ENCODE peak calls at places on chromosomes 16 and 17, in five cellular contexts. I, P, B, A and U are unnamed samples.

GRCh38 chr17:72119963-72120877 is 600 bp upstream of the SOX9 start:
- DNase-seq in I (no peak), P (peak), B (peak), A (peak), U (no peak)

GRCh38 chr17:77802811-77803220 is 155.7 kb upstream of the TNRC6C start:
- DNase-seq in I (no peak), P (no peak), B (no peak), A (no peak), U (no peak)

GRCh38 chr16:84738255-84739038 is 38.6 kb downstream of the USP10 start:
- DNase-seq in I (peak), P (peak), B (peak), A (peak), U (peak)

GRCh38 chr17:15351925-15352324 is 10.5 kb upstream of the TEKT3 start:
- DNase-seq in I (no peak), P (no peak), B (no peak), A (no peak), U (no peak)

GRCh38 chr17:6108382-6108781 is 38.2 kb downstream of the WSCD1 start:
- DNase-seq in I (no peak), P (no peak), B (no peak), A (no peak), U (no peak)

GRCh38 chr16:11240636-11241473 is 15.1 kb downstream of the SOCS1 start:
- DNase-seq in I (no peak), P (peak), B (no peak), A (no peak), U (no peak)

GRCh38 chr16:82738699-82739098 is 111.9 kb downstream of the CDH13 start:
- DNase-seq in I (no peak), P (no peak), B (no peak), A (no peak), U (peak)

GRCh38 chr16:80198265-80198994 is 342.4 kb upstream of the DYNLRB2 start:
- DNase-seq in I (no peak), P (no peak), B (no peak), A (no peak), U (no peak)

DNA sequence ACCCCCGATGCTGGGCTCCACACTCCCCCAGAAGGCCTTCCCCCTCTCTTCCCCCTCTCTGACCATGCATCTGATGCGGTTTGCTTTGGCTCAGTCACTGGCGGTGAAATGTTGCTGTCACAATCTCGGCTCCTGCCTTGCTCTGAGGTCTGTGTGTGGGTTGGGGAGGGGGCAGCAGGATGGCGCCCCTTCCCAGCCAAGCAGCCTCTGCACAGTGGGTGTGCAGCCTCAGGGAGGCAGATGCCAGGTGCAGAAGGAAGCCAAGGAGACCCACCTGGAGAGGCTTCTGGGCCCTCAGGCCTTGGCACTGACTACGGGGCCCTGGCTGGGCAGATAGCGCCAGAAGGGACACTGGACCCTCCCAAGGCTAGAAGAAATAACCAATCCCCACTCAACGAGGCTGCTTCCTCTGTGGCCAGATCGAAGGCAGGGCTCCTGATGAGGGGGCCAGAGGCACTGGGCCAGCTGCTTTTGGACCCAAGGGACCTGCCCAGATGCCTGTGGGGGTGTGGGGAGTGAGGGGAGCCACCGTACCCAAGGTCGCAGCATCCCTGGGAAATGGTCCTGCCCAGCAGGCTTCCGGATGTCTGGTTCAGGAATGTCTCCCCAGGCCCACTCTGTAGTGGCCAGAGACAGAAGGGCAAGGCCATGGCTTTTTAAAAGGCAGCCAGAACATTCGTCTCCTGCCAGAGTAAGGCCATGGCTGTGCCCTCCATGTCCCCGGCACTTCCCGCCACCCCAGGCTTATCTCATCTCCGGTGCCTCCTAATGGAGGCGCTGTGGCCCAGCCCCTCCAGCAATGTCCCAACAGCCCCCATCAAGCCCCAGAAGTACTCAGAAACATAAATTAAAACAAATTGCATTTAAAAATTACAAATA is 43.4 kb upstream of the SLC38A10 start:
- DNase-seq in I (no peak), P (no peak), B (no peak), A (no peak), U (no peak)
- TF ChIP-seq CTCF in I (no peak), P (no peak), B (no peak), A (no peak), U (no peak)

GRCh38 chr17:74806334-74806733 is 30.2 kb upstream of the NAT9 start:
- DNase-seq in I (no peak), P (no peak), B (no peak), A (no peak), U (no peak)
- TF ChIP-seq CTCF in I (no peak), P (no peak), B (no peak), A (no peak), U (no peak)

DNA sequence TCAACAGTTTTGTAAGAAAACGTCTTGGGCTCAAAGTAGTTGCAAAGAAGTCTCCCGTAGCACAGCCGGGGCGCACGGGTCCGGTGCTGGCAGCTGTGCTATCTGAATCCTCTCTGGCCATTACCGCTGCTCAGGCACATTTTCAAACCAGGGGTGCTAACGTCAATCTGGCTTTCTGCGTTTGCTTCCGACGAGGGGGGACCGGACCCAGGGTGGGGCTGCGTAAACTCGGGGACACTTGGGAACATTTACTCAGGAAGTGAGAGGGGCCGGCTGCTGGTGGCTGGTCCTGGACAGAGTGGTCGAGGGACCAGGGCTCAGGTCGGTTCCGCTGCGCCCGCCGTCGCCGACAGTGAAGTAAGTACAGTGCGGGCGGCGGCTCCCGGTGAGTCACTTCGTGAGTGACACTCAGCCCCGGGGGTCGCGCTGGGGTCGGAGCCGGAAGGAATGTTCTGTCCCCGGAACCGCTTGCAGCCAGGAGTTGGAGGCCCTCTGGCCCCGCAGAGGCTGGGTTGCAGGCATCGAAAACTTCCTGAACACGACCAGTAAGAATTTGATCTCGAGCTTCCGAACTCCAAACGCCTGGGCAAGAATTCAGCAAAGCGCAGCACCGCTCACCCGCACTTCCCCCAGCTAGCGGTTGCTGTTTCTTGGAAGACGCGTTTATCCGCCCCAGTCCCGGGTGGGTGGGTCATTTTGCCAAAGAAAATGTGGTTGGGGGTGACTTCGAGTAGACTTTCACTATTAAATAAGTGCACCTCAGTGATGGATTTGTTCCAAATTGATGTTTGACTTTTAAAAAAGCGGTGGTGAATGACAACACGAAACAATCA is 1.4 kb upstream of the HS3ST3B1 start:
- DNase-seq in I (no peak), P (no peak), B (peak), A (no peak), U (no peak)
- TF ChIP-seq CTCF in I (no peak), P (no peak), B (no peak), A (no peak), U (no peak)

DNA sequence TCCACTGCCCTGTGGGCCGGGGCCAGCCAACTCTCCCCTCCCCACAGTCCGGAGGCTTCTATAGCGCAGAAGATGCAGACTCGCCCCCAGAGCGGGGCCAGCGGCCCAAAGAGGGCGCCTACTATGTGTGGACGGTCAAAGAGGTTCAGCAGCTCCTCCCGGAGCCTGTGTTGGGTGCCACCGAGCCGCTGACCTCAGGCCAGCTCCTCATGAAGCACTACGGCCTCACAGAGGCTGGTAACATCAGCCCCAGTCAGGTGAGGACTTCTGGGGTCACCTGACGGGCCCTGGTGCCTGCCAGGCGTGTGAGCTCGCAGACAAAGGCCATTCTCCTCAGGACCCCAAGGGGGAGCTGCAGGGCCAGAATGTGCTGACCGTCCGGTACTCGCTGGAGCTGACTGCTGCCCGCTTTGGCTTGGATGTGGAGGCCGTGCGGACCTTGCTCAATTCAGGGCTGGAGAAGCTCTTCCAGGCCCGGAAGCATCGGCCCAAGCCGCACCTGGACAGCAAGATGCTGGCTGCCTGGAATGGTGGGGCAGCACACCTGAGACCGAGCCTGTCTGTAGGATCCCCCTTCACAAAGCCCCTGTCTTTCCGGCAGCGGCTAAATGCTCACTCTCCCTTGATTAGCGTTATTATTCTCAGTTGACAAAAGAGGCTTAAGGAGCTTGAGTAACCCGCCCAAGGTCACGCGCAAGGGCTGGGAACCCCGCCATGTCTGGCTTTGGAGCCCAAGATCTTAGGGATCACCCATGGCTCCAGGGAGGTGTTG is 3.9 kb downstream of the SPATA20 start:
- DNase-seq in I (no peak), P (peak), B (peak), A (no peak), U (peak)
- TF ChIP-seq CTCF in I (no peak), P (peak), B (peak), A (peak), U (peak)

DNA sequence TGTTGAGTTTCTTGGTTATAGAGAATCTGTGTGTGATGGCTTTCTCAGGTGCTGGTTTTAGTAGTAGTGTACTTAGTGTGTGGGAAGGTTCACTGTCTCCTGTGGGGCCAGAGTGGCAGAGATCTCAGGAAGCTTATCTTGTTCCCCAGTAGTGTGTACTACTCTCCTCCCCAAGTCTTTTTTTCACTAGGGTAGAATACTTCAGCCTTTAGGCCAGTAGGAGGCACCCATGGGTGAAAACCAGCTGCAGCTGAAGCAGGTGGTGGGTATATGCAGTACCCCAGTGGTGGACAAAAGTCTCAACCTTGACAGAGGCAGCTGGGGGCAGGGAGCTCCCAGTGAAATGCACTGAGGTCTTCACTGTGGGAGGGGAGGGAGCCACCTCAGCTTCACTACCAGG is 109.9 kb downstream of the PHKB start:
- DNase-seq in I (no peak), P (no peak), B (no peak), A (no peak), U (peak)
- TF ChIP-seq CTCF in I (no peak), P (no peak), B (no peak), A (no peak), U (no peak)

DNA sequence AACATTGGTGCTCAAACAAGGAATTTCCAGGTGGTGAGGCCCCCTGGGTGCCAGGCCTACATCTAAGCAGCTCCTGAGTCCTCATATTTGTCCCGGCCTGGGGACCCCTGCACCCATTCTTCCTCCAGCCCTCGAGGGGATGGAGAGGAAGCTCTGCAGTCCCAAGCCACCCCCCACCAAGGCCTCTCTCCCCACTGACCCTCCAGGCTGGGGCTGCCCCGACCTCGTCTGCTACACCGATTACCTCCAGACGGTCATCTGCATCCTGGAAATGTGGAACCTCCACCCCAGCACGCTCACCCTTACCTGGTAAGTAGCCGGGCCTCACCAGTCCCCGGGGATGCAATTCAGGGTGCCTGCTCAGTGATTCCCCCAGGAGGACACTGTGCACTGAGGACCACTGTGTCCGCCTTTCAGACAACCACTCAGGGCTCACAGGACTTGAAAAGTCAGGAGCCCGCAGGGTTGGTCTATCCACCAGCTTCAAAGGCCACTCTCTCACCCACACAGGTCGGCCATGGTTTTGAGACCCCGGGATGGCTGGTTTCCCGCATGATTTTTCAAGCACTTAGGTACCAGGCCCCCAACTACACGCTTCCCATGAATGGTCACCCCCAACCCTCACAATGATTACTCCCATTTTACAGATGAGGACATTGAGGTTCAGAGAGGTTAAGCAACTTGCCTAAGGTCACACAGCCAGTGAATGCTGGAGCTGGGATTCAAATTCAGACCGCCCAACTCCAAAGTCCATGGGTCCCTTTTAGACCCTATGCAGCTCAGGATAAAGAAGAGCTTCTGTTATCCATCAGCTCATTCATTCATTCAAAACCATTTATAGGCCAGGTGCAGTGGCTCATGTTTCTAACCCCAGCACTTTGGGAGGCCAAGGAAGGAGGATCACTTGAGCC is 32.4 kb downstream of the IL21R start:
- DNase-seq in I (peak), P (no peak), B (peak), A (no peak), U (no peak)
- TF ChIP-seq CTCF in I (no peak), P (no peak), B (no peak), A (no peak), U (no peak)

DNA sequence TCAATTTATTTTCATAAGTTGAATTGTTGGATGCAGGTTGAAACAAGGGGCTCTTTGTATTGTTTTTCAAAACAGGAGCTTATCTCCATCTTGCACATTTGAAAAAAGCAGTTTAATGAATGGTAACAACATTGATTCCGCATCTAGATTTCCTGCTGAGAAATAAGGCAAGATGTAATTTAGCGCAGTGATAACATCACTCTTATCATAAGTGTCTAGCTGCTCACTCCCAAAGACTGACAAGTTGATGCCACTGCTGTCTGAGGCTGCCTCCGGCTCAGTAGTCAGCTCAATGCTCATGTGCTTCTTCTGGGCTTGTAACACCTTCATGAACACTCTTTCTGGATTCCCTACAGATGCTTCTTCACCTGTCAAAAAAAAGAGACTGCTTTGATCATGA is 92.4 kb downstream of the KPNA2 start:
- DNase-seq in I (no peak), P (no peak), B (no peak), A (no peak), U (no peak)
- TF ChIP-seq CTCF in I (no peak), P (no peak), B (no peak), A (no peak), U (no peak)

GRCh38 chr16:4273858-4274291 is 1.1 kb upstream of the TFAP4 start:
- DNase-seq in I (no peak), P (peak), B (peak), A (peak), U (peak)
- TF ChIP-seq CTCF in I (no peak), P (peak), B (no peak), A (no peak), U (peak)